ENCODE peak calls at places on chromosomes 12 and 14, in four cellular contexts. D, G, H and P are unnamed samples.

GRCh38 chr12:49588761-49589516 is 16.5 kb downstream of the FAM186B start:
- DNase-seq in D (no peak), H (no peak), G (no peak), P (no peak)

GRCh38 chr12:54173906-54174471 is 14.8 kb downstream of the SMUG1 start:
- DNase-seq in D (no peak), G (no peak), H (no peak), P (no peak)

GRCh38 chr12:65911321-65911720 is 87.0 kb downstream of the HMGA2 start:
- DNase-seq in G (no peak), D (peak; percentile 24), H (no peak), P (no peak)

GRCh38 chr14:32808574-32809098 is 130.0 kb upstream of the NPAS3 start:
- DNase-seq in D (no peak), G (no peak), H (no peak), P (no peak)

GRCh38 chr12:49548822-49549648 is 10.2 kb downstream of the KCNH3 start:
- DNase-seq in H (no peak), D (no peak), G (peak; percentile 73), P (no peak)

GRCh38 chr14:102620413-102620812 is 28.0 kb downstream of the RCOR1 start:
- DNase-seq in H (no peak), D (no peak), G (no peak), P (no peak)

GRCh38 chr14:91897121-91897701 is 29.9 kb upstream of the TC2N start:
- DNase-seq in H (no peak), D (no peak), G (peak; percentile 33), P (no peak)

GRCh38 chr12:129393357-129393937 is 510.4 kb downstream of the TMEM132D start:
- DNase-seq in G (no peak), D (no peak), H (no peak), P (no peak)

GRCh38 chr12:64780531-64781373 is 21.5 kb upstream of the GNS start:
- DNase-seq in H (no peak), G (peak; percentile 66), D (peak; percentile 62), P (peak; percentile 14)

GRCh38 chr12:27006797-27007467 is 7.3 kb downstream of the TM7SF3 start:
- DNase-seq in H (no peak), G (no peak), D (no peak), P (no peak)

GRCh38 chr12:27012239-27012981 is 1.8 kb downstream of the TM7SF3 start:
- DNase-seq in D (no peak), H (no peak), G (no peak), P (no peak)

GRCh38 chr12:27009926-27010325 is 4.3 kb downstream of the TM7SF3 start:
- DNase-seq in H (no peak), G (no peak), D (no peak), P (no peak)

GRCh38 chr12:27005495-27005894 is 8.7 kb downstream of the TM7SF3 start:
- DNase-seq in H (no peak), D (no peak), G (no peak), P (no peak)

DNA sequence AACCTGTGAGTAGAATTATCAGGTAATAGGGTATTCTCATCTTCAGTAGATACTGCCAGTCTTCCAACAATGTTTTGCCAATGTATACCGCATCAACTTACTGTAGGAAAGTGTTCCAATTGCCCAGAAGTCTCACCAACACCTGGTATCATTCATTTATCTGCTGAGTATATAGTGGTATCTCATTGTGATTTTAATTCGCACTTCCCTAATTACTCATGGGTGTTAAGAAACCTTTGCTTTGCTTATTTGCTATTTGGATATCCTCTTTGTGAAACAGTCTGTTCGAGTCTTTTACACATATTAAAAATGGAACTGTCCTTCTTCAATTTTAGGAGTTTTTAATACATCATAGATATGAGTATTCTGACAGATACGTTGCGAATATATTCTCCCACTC is 6.1 kb downstream of the TM7SF3 start:
- DNase-seq in G (no peak), D (no peak), H (no peak), P (no peak)
- H3K4me1 ChIP-seq in G (peaks cover 25% of the 10 kb centered on the region), D (peaks cover 32% of the 10 kb centered on the region), H (peaks cover 13% of the 10 kb centered on the region), P (peaks cover 8% of the 10 kb centered on the region)

DNA sequence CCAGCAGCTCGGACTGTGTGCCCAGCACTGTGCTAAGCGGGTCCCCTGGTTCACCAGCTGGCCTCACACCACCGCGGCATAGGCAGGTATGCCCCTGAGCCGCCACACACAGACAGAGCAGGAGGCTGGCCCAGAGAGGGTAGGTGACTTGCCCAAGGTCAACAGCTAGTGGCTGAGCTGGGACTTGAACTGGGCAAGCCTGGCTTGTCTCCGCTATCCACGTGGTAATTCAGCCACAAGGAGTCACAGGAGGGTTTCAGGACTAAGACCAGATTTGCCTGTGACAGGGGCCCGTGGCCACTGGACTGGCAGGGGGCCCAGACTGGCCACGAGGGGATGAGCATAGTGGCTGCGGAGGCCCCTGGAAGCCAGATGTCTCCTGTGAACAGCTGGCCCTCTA is 47.7 kb downstream of the NCOR2 start:
- DNase-seq in H (no peak), G (no peak), D (no peak), P (no peak)
- H3K4me1 ChIP-seq in H (peaks cover 2% of the 10 kb centered on the region), G (peaks cover 7% of the 10 kb centered on the region), D (peaks cover 19% of the 10 kb centered on the region), P (peaks cover 4% of the 10 kb centered on the region)

GRCh38 chr12:109156586-109156985 is 40.2 kb downstream of the ACACB start:
- DNase-seq in D (no peak), G (no peak), H (no peak), P (no peak)
- H3K4me1 ChIP-seq in D (peaks cover 9% of the 10 kb centered on the region), G (peaks cover 6% of the 10 kb centered on the region), H (peaks cover 15% of the 10 kb centered on the region), P (peaks cover 20% of the 10 kb centered on the region)

GRCh38 chr12:6961695-6962284 is 8.7 kb downstream of the PHB2 start:
- DNase-seq in H (peak; percentile 48), G (peak; percentile 91), D (peak; percentile 91), P (no peak)
- H3K4me1 ChIP-seq in H (peaks cover 70% of the 10 kb centered on the region), G (peaks cover 38% of the 10 kb centered on the region), D (peaks cover 19% of the 10 kb centered on the region), P (peaks cover 72% of the 10 kb centered on the region)

GRCh38 chr12:109166371-109166770 is 50.0 kb downstream of the ACACB start:
- DNase-seq in G (no peak), H (no peak), D (no peak), P (no peak)
- H3K4me1 ChIP-seq in G (no peaks in the 10 kb centered on the region), H (no peaks in the 10 kb centered on the region), D (no peaks in the 10 kb centered on the region), P (no peaks in the 10 kb centered on the region)

DNA sequence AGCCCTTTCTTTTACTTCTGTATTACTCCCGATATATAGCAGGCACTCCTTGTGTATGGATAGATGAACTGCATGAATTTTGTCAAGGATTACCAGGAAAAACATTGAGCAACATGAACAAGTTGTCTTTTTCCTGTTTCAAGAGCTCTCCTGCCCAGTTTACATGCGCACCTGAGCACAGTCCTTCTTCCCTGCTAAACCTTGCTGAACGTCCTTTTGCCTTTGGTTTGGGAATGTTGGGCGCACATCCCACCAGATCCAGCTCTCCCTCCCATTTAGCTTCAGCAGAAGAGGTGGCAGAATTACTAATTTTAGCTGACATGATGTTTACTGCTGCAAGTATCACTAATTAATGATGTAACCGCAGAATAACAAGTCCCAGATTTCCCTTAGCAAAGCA is 121.4 kb upstream of the TMCC3 start:
- DNase-seq in G (no peak), D (no peak), H (no peak), P (no peak)
- H3K4me1 ChIP-seq in G (peaks cover 29% of the 10 kb centered on the region), D (peaks cover 48% of the 10 kb centered on the region), H (no peaks in the 10 kb centered on the region), P (no peaks in the 10 kb centered on the region)

GRCh38 chr14:75165586-75166391 is 10.6 kb downstream of the TMED10 start:
- DNase-seq in G (no peak), D (no peak), H (no peak), P (no peak)

GRCh38 chr14:75168586-75169335 is 7.7 kb downstream of the TMED10 start:
- DNase-seq in G (no peak), H (no peak), D (no peak), P (no peak)

GRCh38 chr14:75162631-75163030 is 13.8 kb downstream of the TMED10 start:
- DNase-seq in G (peak; percentile 46), D (no peak), H (no peak), P (no peak)

GRCh38 chr14:75163677-75164076 is 12.7 kb downstream of the TMED10 start:
- DNase-seq in D (no peak), H (no peak), G (no peak), P (no peak)

DNA sequence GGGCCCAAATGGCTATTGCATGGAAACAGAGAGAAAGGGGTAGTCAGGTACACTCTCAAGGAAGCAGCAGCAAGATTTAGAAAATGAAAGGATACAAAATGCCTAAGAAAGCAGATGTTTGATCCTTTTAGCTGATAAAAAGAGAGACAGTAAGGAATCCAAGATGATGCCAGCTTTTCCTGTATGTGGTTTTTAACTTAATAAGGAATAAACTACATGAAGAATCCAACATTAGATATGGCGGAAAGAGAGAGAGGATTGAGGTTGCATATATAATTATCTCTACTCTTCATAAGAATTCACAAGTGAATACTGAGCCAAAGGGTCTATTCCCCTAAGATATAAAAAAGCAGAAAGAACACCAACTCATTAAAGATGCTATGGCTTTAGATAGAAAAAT is 11.6 kb downstream of the TMED10 start:
- DNase-seq in H (no peak), D (no peak), G (no peak), P (no peak)
- H3K4me1 ChIP-seq in H (peaks cover 25% of the 10 kb centered on the region), D (peaks cover under 1% of the 10 kb centered on the region), G (peaks cover 27% of the 10 kb centered on the region), P (peaks cover 30% of the 10 kb centered on the region)

DNA sequence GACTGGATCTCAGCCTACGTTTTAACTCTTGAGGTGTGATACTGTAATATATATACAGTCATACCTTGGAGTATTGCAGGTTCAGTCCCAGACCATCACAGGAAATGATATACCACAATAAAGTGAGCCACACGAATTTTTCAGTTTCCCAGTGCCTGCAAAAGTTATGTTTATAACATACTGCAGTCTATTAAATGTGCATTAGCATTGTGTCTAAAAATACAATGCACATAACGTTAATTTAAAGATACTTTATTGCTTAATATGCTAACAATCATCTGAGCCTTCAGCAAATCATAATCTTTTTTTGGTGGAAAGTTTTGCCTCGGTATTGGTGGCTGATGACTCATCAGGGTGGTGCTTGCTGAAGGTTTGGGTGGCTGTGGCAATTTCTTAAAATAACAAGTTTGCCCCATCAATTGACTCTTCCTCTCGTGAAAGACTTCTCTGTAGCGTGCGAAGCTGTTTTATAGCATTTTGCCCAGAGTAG is 18.9 kb downstream of the PYROXD1 start:
- DNase-seq in D (no peak), H (peak; percentile 14), G (no peak), P (no peak)
- H3K4me1 ChIP-seq in D (no peaks in the 10 kb centered on the region), H (peaks cover 44% of the 10 kb centered on the region), G (peaks cover 2% of the 10 kb centered on the region), P (peaks cover 26% of the 10 kb centered on the region)

GRCh38 chr12:121806556-121807308 is 2.9 kb downstream of the SETD1B start:
- DNase-seq in H (no peak), G (no peak), D (peak; percentile 70), P (no peak)

GRCh38 chr12:121805171-121805687 is 1.4 kb downstream of the SETD1B start:
- DNase-seq in D (peak; percentile 58), G (no peak), H (no peak), P (no peak)

GRCh38 chr12:121804417-121805111 is 755 bp downstream of the SETD1B start:
- DNase-seq in H (peak; percentile 54), D (peak; percentile 50), G (no peak), P (no peak)

GRCh38 chr12:121807656-121808347 is 4.0 kb downstream of the SETD1B start:
- DNase-seq in D (no peak), H (no peak), G (no peak), P (no peak)

GRCh38 chr12:121805800-121806555 is 2.2 kb downstream of the SETD1B start:
- DNase-seq in H (no peak), G (no peak), D (peak; percentile 48), P (peak; percentile 47)
- H3K4me1 ChIP-seq in H (peaks cover 65% of the 10 kb centered on the region), G (peaks cover 23% of the 10 kb centered on the region), D (peaks cover 8% of the 10 kb centered on the region), P (peaks cover 29% of the 10 kb centered on the region)